ENCODE peak calls at places on chromosomes 7 and 10, in four cellular contexts. A, J, U and F are unnamed samples.

GRCh38 chr10:76901701-76902100 is 735.9 kb downstream of the KCNMA1 start:
- DNase-seq in A (no peak), J (no peak), U (no peak), F (no peak)

GRCh38 chr7:95843286-95843685 is 70.9 kb downstream of the DYNC1I1 start:
- DNase-seq in J (no peak), U (no peak), A (no peak), F (peak)

GRCh38 chr10:28722065-28722803 is 44.9 kb downstream of the BAMBI start:
- DNase-seq in U (peak), A (peak), J (no peak), F (peak)

GRCh38 chr10:110656612-110657011 is 12.5 kb downstream of the RBM20 start:
- DNase-seq in J (no peak), U (no peak), A (no peak), F (no peak)

GRCh38 chr7:44827567-44827966 is 20.3 kb downstream of the H2AZ2 start:
- DNase-seq in U (no peak), J (no peak), A (no peak), F (no peak)

GRCh38 chr7:6460990-6461584 is 13.3 kb upstream of the DAGLB start:
- DNase-seq in J (no peak), A (no peak), U (no peak), F (no peak)

GRCh38 chr10:133157662-133158436 is 2.2 kb upstream of the KNDC1 start:
- DNase-seq in A (no peak), U (peak), J (no peak), F (no peak)

GRCh38 chr10:10942441-10942840 is 75.2 kb upstream of the CELF2 start:
- DNase-seq in A (no peak), J (no peak), U (no peak), F (no peak)

GRCh38 chr10:35896011-35896410 is 253.9 kb upstream of the FZD8 start:
- DNase-seq in J (no peak), A (no peak), U (no peak), F (no peak)

GRCh38 chr7:75716992-75717626 is 21.6 kb downstream of the HIP1 start:
- DNase-seq in J (peak), A (no peak), U (no peak), F (peak)

GRCh38 chr7:2644514-2645273 is 12.9 kb downstream of the TTYH3 start:
- DNase-seq in A (no peak), J (no peak), U (no peak), F (no peak)

GRCh38 chr7:139799586-139799985 is 21.8 kb upstream of the HIPK2 start:
- DNase-seq in U (no peak), J (no peak), A (no peak), F (peak)

GRCh38 chr10:73731588-73732375 is 12.4 kb upstream of the SEC24C start:
- DNase-seq in A (no peak), J (no peak), U (no peak), F (no peak)

DNA sequence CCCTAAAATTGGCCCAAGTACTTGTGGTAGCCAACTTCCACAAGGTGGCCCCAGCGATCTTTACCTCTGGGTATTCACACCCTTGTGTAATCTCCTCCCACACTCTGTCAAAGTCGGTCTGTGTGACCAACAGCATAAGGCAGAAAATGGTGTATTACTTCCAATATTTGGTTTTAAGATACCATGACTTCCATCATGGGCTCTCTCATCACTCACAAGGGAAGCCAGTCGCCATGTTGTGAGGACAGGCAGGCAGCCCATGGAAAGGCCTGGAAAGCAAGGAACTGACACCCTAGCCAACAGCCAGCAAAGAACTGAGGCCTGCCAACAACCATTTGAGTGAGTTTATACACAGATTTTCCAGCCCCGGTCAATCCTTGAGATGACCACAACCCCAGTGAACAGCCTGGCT is 91.0 kb upstream of the KMT2E start:
- DNase-seq in U (peak), A (peak), J (peak), F (peak)
- TF ChIP-seq POLR2AphosphoS5 in U (no peak), A (peak), J (no peak), F (peak)

GRCh38 chr7:91292506-91292905 is 28.3 kb downstream of the FZD1 start:
- DNase-seq in A (no peak), J (no peak), U (no peak), F (no peak)
- H3K4me3 ChIP-seq in A (no peak), J (no peak), U (no peak), F (no peak)

GRCh38 chr7:70527489-70527888 is 604.5 kb upstream of the GALNT17 start:
- DNase-seq in A (no peak), U (no peak), J (no peak), F (no peak)

GRCh38 chr7:70525991-70526390 is 606.0 kb upstream of the GALNT17 start:
- DNase-seq in A (no peak), J (no peak), U (no peak), F (no peak)

GRCh38 chr7:70520604-70521003 is 611.3 kb upstream of the GALNT17 start:
- DNase-seq in U (no peak), J (no peak), A (no peak), F (no peak)

DNA sequence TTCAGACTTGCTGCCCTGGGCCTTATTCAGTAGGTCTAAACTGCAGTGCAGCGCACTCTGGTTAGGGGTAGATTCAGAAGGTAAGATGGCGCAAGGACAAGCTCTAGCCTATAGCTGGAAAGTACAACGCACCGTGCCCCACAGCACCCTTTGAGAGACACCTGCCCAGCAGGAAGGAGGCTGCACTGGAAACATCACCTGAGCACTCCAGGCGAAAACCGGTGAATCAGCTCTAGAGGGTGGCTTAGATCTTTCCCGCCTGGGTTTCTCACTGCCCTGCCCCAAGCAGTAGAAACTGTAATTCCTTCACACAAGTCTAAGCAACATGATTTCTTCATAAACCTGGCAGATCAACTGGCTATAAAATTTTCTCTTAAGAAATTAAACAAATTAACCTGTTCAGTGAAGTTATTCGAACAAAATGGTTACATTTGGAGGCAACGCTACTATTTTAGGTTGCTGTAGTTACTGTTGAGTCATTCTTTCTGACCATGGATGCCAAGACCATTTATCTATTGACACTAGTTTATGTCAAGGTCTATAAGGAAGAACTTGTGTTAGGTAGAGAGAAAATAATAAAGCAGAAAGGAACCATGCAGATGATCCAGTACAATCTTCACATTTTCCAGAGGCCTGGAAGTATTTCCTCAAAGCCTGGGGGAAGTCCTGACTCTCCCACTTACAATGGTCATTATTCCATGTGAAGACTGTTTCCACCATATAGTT is 608.2 kb upstream of the GALNT17 start:
- DNase-seq in A (peak), J (no peak), U (no peak), F (no peak)
- TF ChIP-seq POLR2AphosphoS5 in A (no peak), J (no peak), U (no peak), F (no peak)

DNA sequence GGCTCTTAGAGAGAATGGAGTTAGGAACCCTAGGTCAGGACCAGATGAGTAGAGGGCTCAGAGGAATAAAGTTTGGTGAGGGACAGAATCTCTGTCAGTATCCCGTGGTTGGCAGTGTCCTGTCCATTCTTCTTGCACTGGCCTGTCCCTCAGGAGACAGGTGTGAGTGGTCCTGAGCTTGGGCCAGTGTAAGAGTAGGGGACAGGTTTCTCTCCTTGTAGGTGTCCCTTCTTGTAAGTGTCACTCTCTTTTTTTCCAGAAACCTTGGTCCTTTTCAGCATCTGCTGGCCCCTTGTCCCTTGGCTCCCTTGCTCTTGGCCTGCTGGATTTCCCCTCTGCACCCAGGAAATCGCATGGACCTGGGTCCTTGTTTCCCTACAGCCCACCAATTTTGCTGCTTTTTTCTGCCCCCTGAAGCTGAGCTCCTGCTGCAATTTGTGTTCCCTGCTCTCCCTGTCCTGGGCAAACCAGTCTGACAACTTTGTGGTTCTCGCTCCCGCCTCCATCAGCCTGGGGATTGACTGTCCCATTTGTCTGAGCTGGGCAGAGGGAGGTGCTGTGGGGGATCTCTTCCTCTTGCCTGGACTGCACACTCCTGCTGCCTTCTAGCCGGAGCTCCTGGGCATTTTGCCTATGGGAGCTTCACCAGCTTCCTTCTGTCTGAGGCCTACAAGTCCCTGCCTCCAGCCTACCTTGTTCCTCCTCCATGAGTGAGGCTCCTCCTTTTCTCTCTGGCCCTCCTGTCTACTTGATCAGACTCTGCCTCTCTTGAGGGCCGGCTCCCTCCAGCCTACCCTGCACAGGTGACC is 6.5 kb downstream of the TSPAN14 start:
- DNase-seq in A (peak), J (no peak), U (peak), F (peak)
- H3K4me3 ChIP-seq in A (no peak), J (no peak), U (peak), F (no peak)

GRCh38 chr7:100678291-100678984 is 4.9 kb downstream of the GNB2 start:
- DNase-seq in U (peak), A (peak), J (no peak), F (no peak)
- TF ChIP-seq POLR2AphosphoS5 in U (peak), A (no peak), J (no peak), F (peak)

GRCh38 chr10:79224263-79224949 is 122.9 kb upstream of the PPIF start:
- DNase-seq in A (no peak), U (no peak), J (no peak), F (no peak)

GRCh38 chr10:79222186-79222585 is 125.1 kb upstream of the PPIF start:
- DNase-seq in U (no peak), J (no peak), A (no peak), F (peak)

GRCh38 chr10:79224992-79225391 is 122.3 kb upstream of the PPIF start:
- DNase-seq in J (no peak), U (no peak), A (no peak), F (no peak)

GRCh38 chr10:79223001-79223345 is 124.3 kb upstream of the PPIF start:
- DNase-seq in J (no peak), U (no peak), A (no peak), F (no peak)

GRCh38 chr10:79223346-79224048 is 123.8 kb upstream of the PPIF start:
- DNase-seq in A (peak), U (no peak), J (no peak), F (peak)
- H3K4me3 ChIP-seq in A (no peak), U (no peak), J (no peak), F (no peak)